ENCODE peak calls at places on chromosomes 11 and 22, in four cellular contexts. One of them, this sample, is unnamed.
A peak's percentile ranks its signal among the peaks of the same experiment; 100 is the strongest.

GRCh38 chr22:22684605-22685561 is 40.5 kb downstream of the GGTLC2 start:
- DNase-seq in NCI-H774: peak; percentile 8
- DNase-seq in NCI-H446: no peak
- DNase-seq in HFFc6: peak; percentile 35
- DNase-seq in this sample: peak; percentile 12

GRCh38 chr22:41917906-41918791 is 3.3 kb upstream of the SHISA8 start:
- DNase-seq in NCI-H774: no peak
- DNase-seq in NCI-H446: no peak
- DNase-seq in HFFc6: no peak
- DNase-seq in this sample: peak; percentile 63

GRCh38 chr11:4098026-4098621 is 3.5 kb downstream of the RRM1 start:
- DNase-seq in NCI-H774: no peak
- DNase-seq in NCI-H446: no peak
- DNase-seq in HFFc6: no peak
- DNase-seq in this sample: no peak

GRCh38 chr22:19523240-19524169 is 705 bp downstream of the CLDN5 start:
- DNase-seq in NCI-H774: no peak
- DNase-seq in NCI-H446: no peak
- DNase-seq in HFFc6: no peak
- DNase-seq in this sample: peak; percentile 48

GRCh38 chr11:8327761-8328192 is 64.1 kb upstream of the LMO1 start:
- DNase-seq in NCI-H774: no peak
- DNase-seq in NCI-H446: no peak
- DNase-seq in HFFc6: no peak
- DNase-seq in this sample: peak; percentile 11

GRCh38 chr11:1953489-1954284 is 6.6 kb downstream of the MRPL23 start:
- DNase-seq in NCI-H774: no peak
- DNase-seq in NCI-H446: no peak
- DNase-seq in HFFc6: no peak
- DNase-seq in this sample: peak; percentile 4

GRCh38 chr22:50086526-50086925 is 1.3 kb upstream of the MLC1 start:
- DNase-seq in NCI-H774: no peak
- DNase-seq in NCI-H446: no peak
- DNase-seq in HFFc6: peak; percentile 46
- DNase-seq in this sample: no peak

GRCh38 chr11:45580399-45580798 is 85.0 kb downstream of the CHST1 start:
- DNase-seq in NCI-H774: no peak
- DNase-seq in NCI-H446: no peak
- DNase-seq in HFFc6: no peak
- DNase-seq in this sample: peak; percentile 17

GRCh38 chr11:124535552-124536232 is 7.8 kb downstream of the OR8B12 start:
- DNase-seq in NCI-H774: no peak
- DNase-seq in NCI-H446: no peak
- DNase-seq in HFFc6: no peak
- DNase-seq in this sample: no peak

GRCh38 chr22:40525250-40525884 is 111.2 kb downstream of the MRTFA start:
- DNase-seq in NCI-H774: no peak
- DNase-seq in NCI-H446: no peak
- DNase-seq in HFFc6: no peak
- DNase-seq in this sample: peak; percentile 88

GRCh38 chr11:102343789-102344188 is 3.2 kb upstream of the BIRC2 start:
- DNase-seq in NCI-H774: no peak
- DNase-seq in NCI-H446: no peak
- DNase-seq in HFFc6: no peak
- DNase-seq in this sample: no peak

GRCh38 chr11:86179646-86180064 is 64.9 kb upstream of the EED start:
- DNase-seq in NCI-H774: no peak
- DNase-seq in NCI-H446: no peak
- DNase-seq in HFFc6: no peak
- DNase-seq in this sample: no peak

GRCh38 chr11:78081583-78081982 is 1.9 kb upstream of the NDUFC2 start:
- DNase-seq in NCI-H774: no peak
- DNase-seq in NCI-H446: no peak
- DNase-seq in HFFc6: no peak
- DNase-seq in this sample: no peak

GRCh38 chr22:45970709-45971388 is 6.1 kb downstream of the WNT7B start:
- DNase-seq in NCI-H774: no peak
- DNase-seq in NCI-H446: no peak
- DNase-seq in HFFc6: no peak
- DNase-seq in this sample: no peak

GRCh38 chr11:73114110-73114834 is 27.8 kb downstream of the FCHSD2 start:
- DNase-seq in NCI-H774: no peak
- DNase-seq in NCI-H446: no peak
- DNase-seq in HFFc6: no peak
- DNase-seq in this sample: no peak

GRCh38 chr22:21889251-21889990 is 22.0 kb upstream of the MAPK1 start:
- DNase-seq in NCI-H774: no peak
- DNase-seq in NCI-H446: no peak
- DNase-seq in HFFc6: no peak
- DNase-seq in this sample: no peak

GRCh38 chr11:73409431-73409830 is 33.2 kb downstream of the RELT start:
- DNase-seq in NCI-H774: no peak
- DNase-seq in NCI-H446: no peak
- DNase-seq in HFFc6: no peak
- DNase-seq in this sample: no peak

GRCh38 chr11:41201156-41201555 is 258.3 kb downstream of the LRRC4C start:
- DNase-seq in NCI-H774: no peak
- DNase-seq in NCI-H446: peak; percentile 3
- DNase-seq in HFFc6: no peak
- DNase-seq in this sample: peak; percentile 32

GRCh38 chr11:116420770-116421528 is 351.8 kb downstream of the BUD13 start:
- DNase-seq in NCI-H774: no peak
- DNase-seq in NCI-H446: no peak
- DNase-seq in HFFc6: no peak
- DNase-seq in this sample: no peak

GRCh38 chr11:10868375-10868774 is 10.5 kb upstream of the ZBED5 start:
- DNase-seq in NCI-H774: no peak
- DNase-seq in NCI-H446: no peak
- DNase-seq in HFFc6: no peak
- DNase-seq in this sample: no peak

GRCh38 chr11:63609971-63610580 is 4.2 kb downstream of the PLAAT3 start:
- DNase-seq in NCI-H774: no peak
- DNase-seq in NCI-H446: no peak
- DNase-seq in HFFc6: no peak
- DNase-seq in this sample: no peak

GRCh38 chr11:58999291-58999680 is 60.0 kb downstream of the GLYATL1 start:
- DNase-seq in NCI-H774: no peak
- DNase-seq in NCI-H446: no peak
- DNase-seq in HFFc6: no peak
- DNase-seq in this sample: no peak

GRCh38 chr22:46129390-46130041 is 20.8 kb upstream of the PPARA start:
- DNase-seq in NCI-H774: no peak
- DNase-seq in NCI-H446: no peak
- DNase-seq in HFFc6: no peak
- DNase-seq in this sample: no peak

GRCh38 chr11:65776196-65776595 is 4.6 kb downstream of the AP5B1 start:
- DNase-seq in NCI-H774: no peak
- DNase-seq in NCI-H446: no peak
- DNase-seq in HFFc6: no peak
- DNase-seq in this sample: no peak

GRCh38 chr11:120339394-120339890 is 3.2 kb downstream of the ARHGEF12 start:
- DNase-seq in NCI-H774: no peak
- DNase-seq in NCI-H446: no peak
- DNase-seq in HFFc6: peak; percentile 37
- DNase-seq in this sample: no peak

GRCh38 chr22:36469094-36469710 is 12.2 kb downstream of the TXN2 start:
- DNase-seq in NCI-H774: no peak
- DNase-seq in NCI-H446: no peak
- DNase-seq in HFFc6: no peak
- DNase-seq in this sample: no peak

GRCh38 chr11:13784848-13785247 is 116.4 kb downstream of the FAR1 start:
- DNase-seq in NCI-H774: no peak
- DNase-seq in NCI-H446: no peak
- DNase-seq in HFFc6: no peak
- DNase-seq in this sample: no peak

GRCh38 chr11:32555885-32556284 is 27.7 kb upstream of the EIF3M start:
- DNase-seq in NCI-H774: no peak
- DNase-seq in NCI-H446: no peak
- DNase-seq in HFFc6: no peak
- DNase-seq in this sample: no peak

GRCh38 chr11:117916956-117917355 is 12.2 kb downstream of the TMPRSS13 start:
- DNase-seq in NCI-H774: no peak
- DNase-seq in NCI-H446: no peak
- DNase-seq in HFFc6: no peak
- DNase-seq in this sample: no peak

GRCh38 chr11:65625628-65626342 is 10.2 kb downstream of the PCNX3 start:
- DNase-seq in NCI-H774: no peak
- DNase-seq in NCI-H446: no peak
- DNase-seq in HFFc6: no peak
- DNase-seq in this sample: peak; percentile 63

GRCh38 chr11:122698390-122698789 is 42.9 kb downstream of the UBASH3B start:
- DNase-seq in NCI-H774: no peak
- DNase-seq in NCI-H446: no peak
- DNase-seq in HFFc6: no peak
- DNase-seq in this sample: no peak

GRCh38 chr22:36026741-36027140 is 1.9 kb downstream of the RBFOX2 start:
- DNase-seq in NCI-H774: no peak
- DNase-seq in NCI-H446: no peak
- DNase-seq in HFFc6: peak; percentile 25
- DNase-seq in this sample: no peak

GRCh38 chr22:38214248-38215056 is 12.7 kb downstream of the MAFF start:
- DNase-seq in NCI-H774: no peak
- DNase-seq in NCI-H446: no peak
- DNase-seq in HFFc6: no peak
- DNase-seq in this sample: peak; percentile 65

GRCh38 chr11:68036717-68037239 is 2.0 kb upstream of the TCIRG1 start:
- DNase-seq in NCI-H774: no peak
- DNase-seq in NCI-H446: no peak
- DNase-seq in HFFc6: no peak
- DNase-seq in this sample: peak; percentile 33

GRCh38 chr11:70616938-70617674 is 218.8 kb downstream of the CTTN start:
- DNase-seq in NCI-H774: no peak
- DNase-seq in NCI-H446: no peak
- DNase-seq in HFFc6: no peak
- DNase-seq in this sample: no peak

GRCh38 chr11:46837860-46838259 is 8.2 kb downstream of the CKAP5 start:
- DNase-seq in NCI-H774: no peak
- DNase-seq in NCI-H446: no peak
- DNase-seq in HFFc6: no peak
- DNase-seq in this sample: no peak

GRCh38 chr11:82814379-82814778 is 80.7 kb upstream of the FAM181B start:
- DNase-seq in NCI-H774: no peak
- DNase-seq in NCI-H446: no peak
- DNase-seq in HFFc6: no peak
- DNase-seq in this sample: no peak

GRCh38 chr11:2270322-2271076 is at the start of gene ASCL2:
- DNase-seq in NCI-H774: no peak
- DNase-seq in NCI-H446: no peak
- DNase-seq in HFFc6: no peak
- DNase-seq in this sample: no peak

GRCh38 chr11:64759131-64759721 is 548 bp downstream of the PYGM start:
- DNase-seq in NCI-H774: no peak
- DNase-seq in NCI-H446: no peak
- DNase-seq in HFFc6: no peak
- DNase-seq in this sample: no peak

This sample was measured in activated naive CD4-positive, alpha-beta T cell treated with anti-CD3 and anti-CD28 coated beads for 36 hours.